ENCODE peak calls at places on chromosomes 6 and 20, in four cellular contexts. Y, V, C and K are unnamed samples.

GRCh38 chr6:27772261-27773001 is 139.8 kb downstream of the OR2B2 start:
- DNase-seq in Y (peak; percentile 58), V (peak; percentile 90), C (peak; percentile 93), K (peak; percentile 51)

GRCh38 chr6:167210375-167211295 is 52.9 kb upstream of the GPR31 start:
- DNase-seq in Y (no peak), V (no peak), C (no peak), K (no peak)

GRCh38 chr6:28764014-28764723 is 159.6 kb downstream of the TRIM27 start:
- DNase-seq in Y (no peak), V (no peak), C (no peak), K (no peak)

GRCh38 chr6:155014715-155015300 is 19.7 kb downstream of the TIAM2 start:
- DNase-seq in Y (no peak), V (no peak), C (no peak), K (no peak)

GRCh38 chr6:105402981-105403935 is at the start of gene PREP:
- DNase-seq in Y (peak; percentile 82), V (peak; percentile 82), C (peak; percentile 90), K (peak; percentile 75)

GRCh38 chr6:163825033-163825432 is 410.5 kb downstream of the QKI start:
- DNase-seq in Y (no peak), V (no peak), C (no peak), K (no peak)

GRCh38 chr6:116196841-116197240 is 57.0 kb downstream of the TSPYL4 start:
- DNase-seq in Y (no peak), V (no peak), C (no peak), K (no peak)

GRCh38 chr6:96520039-96520850 is 1.4 kb upstream of the UFL1 start:
- DNase-seq in Y (no peak), V (peak; percentile 48), C (peak; percentile 45), K (no peak)

GRCh38 chr20:24102290-24102689 is 113.7 kb upstream of the GGTLC1 start:
- DNase-seq in Y (peak; percentile 25), V (no peak), C (no peak), K (no peak)

GRCh38 chr6:32825966-32826365 is 9.2 kb upstream of the HLA-DOB start:
- DNase-seq in Y (no peak), V (no peak), C (no peak), K (no peak)

GRCh38 chr20:33393609-33394008 is 7.7 kb downstream of the CDK5RAP1 start:
- DNase-seq in Y (no peak), V (no peak), C (no peak), K (no peak)

GRCh38 chr6:145044606-145045275 is 690.6 kb downstream of the EPM2A start:
- DNase-seq in Y (no peak), V (no peak), C (no peak), K (no peak)

GRCh38 chr6:111210074-111210729 is 122.9 kb downstream of the SLC16A10 start:
- DNase-seq in Y (peak; percentile 54), V (no peak), C (no peak), K (no peak)

GRCh38 chr20:50710492-50711063 is 19.2 kb upstream of the RIPOR3 start:
- DNase-seq in Y (no peak), V (peak; percentile 55), C (no peak), K (peak; percentile 51)

GRCh38 chr20:25081065-25081729 is 744 bp downstream of the VSX1 start:
- DNase-seq in Y (no peak), V (no peak), C (no peak), K (no peak)

GRCh38 chr6:104483225-104483834 is 376.4 kb downstream of the HACE1 start:
- DNase-seq in Y (no peak), V (no peak), C (no peak), K (no peak)

GRCh38 chr6:421211-421610 is 29.7 kb downstream of the IRF4 start:
- DNase-seq in Y (no peak), V (no peak), C (no peak), K (no peak)

GRCh38 chr6:170087946-170088348 is 202.9 kb downstream of the DLL1 start:
- DNase-seq in Y (no peak), V (peak; percentile 23), C (peak; percentile 55), K (no peak)

GRCh38 chr6:139839506-139840156 is 465.2 kb upstream of the CITED2 start:
- DNase-seq in Y (no peak), V (peak; percentile 38), C (no peak), K (peak; percentile 44)

GRCh38 chr6:37265031-37265430 is 7.1 kb upstream of the TMEM217 start:
- DNase-seq in Y (no peak), V (no peak), C (no peak), K (no peak)

GRCh38 chr20:2820084-2820895 is 4.1 kb downstream of the TMEM239 start:
- DNase-seq in Y (no peak), V (peak; percentile 19), C (no peak), K (no peak)

GRCh38 chr20:34705383-34706021 is 1.4 kb downstream of the TP53INP2 start:
- DNase-seq in Y (peak; percentile 37), V (peak; percentile 50), C (peak; percentile 67), K (no peak)

GRCh38 chr6:97885230-97885772 is 602.3 kb upstream of the MMS22L start:
- DNase-seq in Y (no peak), V (no peak), C (no peak), K (no peak)

GRCh38 chr6:134195985-134196384 is 121.9 kb downstream of the SGK1 start:
- DNase-seq in Y (no peak), V (no peak), C (no peak), K (no peak)

GRCh38 chr20:48682529-48683385 is 145.0 kb downstream of the PREX1 start:
- DNase-seq in Y (no peak), V (peak; percentile 95), C (peak; percentile 89), K (peak; percentile 29)

GRCh38 chr20:42565106-42565990 is 624.4 kb downstream of the PTPRT start:
- DNase-seq in Y (no peak), V (no peak), C (no peak), K (no peak)

GRCh38 chr6:75611702-75612375 is 10.2 kb downstream of the SENP6 start:
- DNase-seq in Y (no peak), V (no peak), C (no peak), K (no peak)

GRCh38 chr6:116352515-116353471 is 18.0 kb upstream of the DSE start:
- DNase-seq in Y (no peak), V (no peak), C (no peak), K (peak; percentile 18)

GRCh38 chr20:38676576-38676975 is 47.7 kb upstream of the SLC32A1 start:
- DNase-seq in Y (no peak), V (no peak), C (no peak), K (no peak)

GRCh38 chr20:38685853-38686473 is 38.3 kb upstream of the SLC32A1 start:
- DNase-seq in Y (peak; percentile 34), V (peak; percentile 59), C (peak; percentile 12), K (no peak)

GRCh38 chr20:38685271-38685670 is 39.0 kb upstream of the SLC32A1 start:
- DNase-seq in Y (no peak), V (no peak), C (no peak), K (no peak)

DNA sequence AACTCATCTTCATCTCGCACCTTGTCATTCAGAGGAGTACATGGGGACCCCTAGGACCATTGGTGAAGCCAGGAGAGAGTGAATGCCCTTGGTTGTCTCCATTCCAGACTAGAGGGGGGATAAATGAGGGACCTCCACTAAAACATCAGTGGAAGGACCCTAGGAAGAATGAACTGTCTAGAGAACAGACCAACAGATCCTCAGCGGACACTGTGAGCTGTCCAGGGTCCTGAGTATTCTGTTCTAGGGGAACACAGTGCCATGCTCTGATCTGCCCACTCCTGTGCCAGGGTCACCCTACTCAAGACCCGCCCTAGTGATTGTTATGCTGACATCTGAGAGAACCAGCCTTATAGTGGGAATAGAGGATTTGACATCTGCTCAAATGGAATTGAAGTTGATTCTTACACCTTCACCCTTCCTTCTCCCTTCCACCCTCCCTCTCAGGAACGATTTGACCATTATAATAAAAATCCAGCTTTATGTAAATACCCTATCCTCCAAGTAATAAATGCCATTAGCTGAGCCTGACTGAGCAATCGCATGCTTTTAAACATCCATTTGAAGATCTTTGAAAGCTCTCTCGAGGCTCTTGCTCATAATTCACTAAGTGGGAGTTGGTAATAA is 43.7 kb upstream of the SLC32A1 start:
- DNase-seq in Y (no peak), V (peak; percentile 43), C (no peak), K (no peak)
- H3K4me3 ChIP-seq in Y (no peak overlapping the region), V (no peak overlapping the region), C (no peak overlapping the region), K (no peak overlapping the region)

GRCh38 chr20:1002682-1003561 is 811 bp upstream of the RSPO4 start:
- DNase-seq in Y (no peak), V (no peak), C (no peak), K (no peak)
- TF ChIP-seq POLR2A in Y (no peak), V (no peak), C (no peak), K (no peak)

DNA sequence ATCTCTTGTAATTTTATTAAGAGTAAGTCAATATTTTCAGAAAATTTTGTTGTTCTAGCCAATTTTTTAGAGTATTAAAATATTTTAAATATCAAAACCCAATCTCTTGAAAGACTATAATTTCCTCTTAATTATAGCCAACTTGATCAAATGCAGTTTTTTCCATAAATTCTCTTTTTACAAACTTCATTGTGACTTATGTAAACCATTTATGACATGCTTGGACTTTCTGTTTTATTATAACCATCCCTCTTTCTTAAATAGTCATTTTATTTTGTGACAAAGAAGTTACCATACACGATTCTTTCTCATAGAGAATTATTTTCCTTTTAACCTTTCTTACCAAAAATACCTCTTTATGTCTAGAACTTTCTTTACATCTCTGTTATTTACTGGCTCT is 1075.5 kb downstream of the KHDRBS2 start:
- DNase-seq in Y (no peak), V (no peak), C (no peak), K (no peak)
- H3K9me3 ChIP-seq in Y (no peaks in the 10 kb centered on the region), V (no peaks in the 10 kb centered on the region), C (peaks cover 3% of the 10 kb centered on the region), K (no peaks in the 10 kb centered on the region)

DNA sequence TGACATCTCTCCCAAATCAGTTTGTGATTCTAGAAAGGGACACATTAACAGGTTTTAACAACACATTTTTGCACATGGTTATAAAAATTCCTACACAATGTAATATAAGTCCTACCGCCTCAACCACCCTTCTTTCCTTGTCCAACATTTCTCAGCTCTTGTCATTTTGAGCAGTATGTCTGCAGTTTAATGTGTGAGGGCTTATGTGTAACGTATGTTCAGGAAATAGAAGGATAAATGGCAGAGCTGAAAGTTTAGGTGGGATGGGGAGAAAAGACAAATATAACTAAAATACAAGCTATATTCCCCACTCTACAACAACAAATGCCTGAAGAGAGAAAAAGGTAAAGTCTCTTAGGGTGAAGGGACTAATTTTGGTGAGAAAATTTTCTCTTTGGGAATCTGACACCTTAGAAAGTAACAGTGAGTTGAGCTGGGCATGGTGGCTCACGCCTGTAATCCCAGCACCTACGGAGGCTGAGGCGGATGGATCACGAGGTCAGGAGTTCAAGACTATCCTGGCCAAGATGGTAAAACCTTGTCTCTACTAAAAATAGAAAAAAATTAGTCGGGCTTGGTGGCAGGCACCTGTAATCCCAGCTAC is 5.0 kb downstream of the PNRC1 start:
- DNase-seq in Y (no peak), V (no peak), C (no peak), K (no peak)
- H3K4me3 ChIP-seq in Y (no peak overlapping the region), V (no peak overlapping the region), C (no peak overlapping the region), K (no peak overlapping the region)

GRCh38 chr6:152598858-152599537 is 38.2 kb downstream of the SYNE1 start:
- DNase-seq in Y (no peak), V (no peak), C (no peak), K (no peak)
- TF ChIP-seq POLR2A in Y (no peak), V (no peak), C (no peak), K (no peak)

GRCh38 chr20:62104791-62105345 is 17.4 kb upstream of the LSM14B start:
- DNase-seq in Y (no peak), V (no peak), C (peak; percentile 41), K (no peak)

GRCh38 chr20:62103508-62104233 is 18.6 kb upstream of the LSM14B start:
- DNase-seq in Y (no peak), V (no peak), C (no peak), K (no peak)

GRCh38 chr20:62104234-62104789 is 18.0 kb upstream of the LSM14B start:
- DNase-seq in Y (no peak), V (no peak), C (no peak), K (no peak)

GRCh38 chr20:62101078-62101477 is 21.2 kb upstream of the LSM14B start:
- DNase-seq in Y (no peak), V (no peak), C (no peak), K (no peak)

GRCh38 chr20:62105592-62105991 is 16.7 kb upstream of the LSM14B start:
- DNase-seq in Y (no peak), V (no peak), C (no peak), K (no peak)
- H3K9me3 ChIP-seq in Y (peaks cover 87% of the 10 kb centered on the region), V (no peaks in the 10 kb centered on the region), C (peaks cover 40% of the 10 kb centered on the region), K (no peaks in the 10 kb centered on the region)